ENCODE peak calls at places on chromosomes 1 and 21, in ten cellular contexts. T, K, O, H, N, U, L, A, Q and W are unnamed samples.

GRCh38 chr1:232538224-232538942 is 91.5 kb downstream of the SIPA1L2 start:
- DNase-seq in T (no peak), K (peak; percentile 75), O (no peak), H (peak; percentile 49), N (peak; percentile 91), U (peak; percentile 25), L (peak; percentile 74), A (no peak), Q (no peak), W (peak; percentile 41)

GRCh38 chr21:29302340-29302991 is 3.7 kb downstream of the BACH1 start:
- DNase-seq in T (no peak), K (no peak), O (no peak), H (no peak), N (peak; percentile 35), U (peak; percentile 30), L (no peak), A (no peak), Q (no peak), W (no peak)

GRCh38 chr1:55310517-55310927 is 95.4 kb upstream of the USP24 start:
- DNase-seq in T (peak; percentile 70), K (peak; percentile 99), O (no peak), H (peak; percentile 97), N (peak; percentile 96), U (peak; percentile 51), L (no peak), A (peak; percentile 37), Q (peak; percentile 96), W (peak; percentile 95)

GRCh38 chr1:113247805-113248204 is 142.5 kb upstream of the MAGI3 start:
- DNase-seq in T (no peak), K (no peak), O (no peak), H (no peak), N (no peak), U (no peak), L (no peak), A (no peak), Q (no peak), W (no peak)

GRCh38 chr1:77539510-77540142 is 142.8 kb downstream of the ZZZ3 start:
- DNase-seq in T (peak; percentile 81), K (peak; percentile 70), O (no peak), H (peak; percentile 85), N (peak; percentile 94), U (no peak), L (no peak), A (no peak), Q (peak; percentile 49), W (peak; percentile 42)

GRCh38 chr1:26358411-26359384 is 4.8 kb upstream of the CRYBG2 start:
- DNase-seq in T (no peak), K (no peak), O (no peak), H (no peak), N (peak; percentile 77), U (peak; percentile 88), L (peak; percentile 60), A (peak; percentile 62), Q (no peak), W (peak; percentile 42)

GRCh38 chr1:73366734-73367413 is 831.1 kb downstream of the LRRIQ3 start:
- DNase-seq in T (no peak), K (no peak), O (no peak), H (no peak), N (no peak), U (no peak), L (no peak), A (no peak), Q (no peak), W (no peak)

GRCh38 chr1:107844009-107844408 is 121.0 kb downstream of the VAV3 start:
- DNase-seq in T (no peak), K (no peak), O (no peak), H (no peak), N (no peak), U (no peak), L (no peak), A (no peak), Q (no peak), W (no peak)

DNA sequence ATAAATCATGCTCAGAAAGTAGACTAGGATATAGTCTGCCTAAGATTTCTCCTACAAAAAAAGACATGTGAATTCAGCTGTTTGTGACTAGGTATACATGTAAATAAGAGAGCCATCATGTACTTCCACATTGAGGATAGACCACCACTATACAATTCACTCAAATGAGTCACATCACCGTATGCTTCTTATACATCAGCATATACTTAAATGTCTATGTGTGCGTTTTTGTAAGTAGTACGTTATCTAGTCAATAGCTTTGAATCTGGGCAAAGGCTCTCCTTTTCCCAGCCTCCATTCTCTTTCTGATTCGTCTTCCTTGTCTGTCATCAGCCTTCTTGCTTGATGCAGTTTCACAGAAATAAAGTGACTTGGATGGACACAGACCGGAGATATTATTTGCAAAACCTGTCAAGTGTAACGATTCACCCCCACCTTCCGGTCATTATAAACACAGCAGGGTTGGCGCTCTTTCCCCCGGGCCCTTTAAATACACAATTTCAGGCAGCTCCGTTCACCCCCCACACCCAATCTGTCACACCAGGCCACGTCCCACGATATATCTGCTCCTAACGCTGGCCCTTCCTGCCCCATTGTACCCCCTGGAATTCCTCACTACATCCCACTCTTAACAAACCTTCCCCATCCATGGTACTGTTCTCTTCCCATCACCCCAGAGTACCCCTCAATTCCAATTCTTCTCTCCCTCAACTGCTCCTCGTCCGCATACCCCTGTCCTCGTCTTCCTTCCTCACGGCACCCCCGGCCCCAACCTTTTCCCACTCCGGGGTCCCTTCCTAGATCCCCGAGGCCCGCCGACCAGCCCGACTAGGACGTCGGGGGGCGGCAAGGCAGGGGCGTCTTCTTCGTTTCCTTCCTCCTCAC is 636 bp downstream of the VAMP4 start:
- DNase-seq in T (no peak), K (peak; percentile 11), O (peak; percentile 60), H (peak; percentile 44), N (peak; percentile 82), U (peak; percentile 65), L (no peak), A (peak; percentile 44), Q (no peak), W (peak; percentile 37)
- TF ChIP-seq CTCF in T (no peak), K (peak; percentile 30), O (peak; percentile 25), H (peak; percentile 14), N (no peak), U (peak; percentile 36), L (peak; percentile 34), A (peak; percentile 26), Q (peak; percentile 2), W (no peak)

GRCh38 chr1:68293122-68293521 is 60.8 kb upstream of the WLS start:
- DNase-seq in T (no peak), K (no peak), O (no peak), H (peak; percentile 47), N (no peak), U (no peak), L (peak; percentile 34), A (no peak), Q (no peak), W (no peak)

GRCh38 chr1:68291763-68292384 is 59.6 kb upstream of the WLS start:
- DNase-seq in T (no peak), K (peak; percentile 61), O (no peak), H (peak; percentile 60), N (no peak), U (no peak), L (no peak), A (no peak), Q (no peak), W (no peak)

GRCh38 chr1:68293609-68294353 is 61.5 kb upstream of the WLS start:
- DNase-seq in T (no peak), K (peak; percentile 56), O (no peak), H (peak; percentile 69), N (no peak), U (peak; percentile 42), L (peak; percentile 77), A (no peak), Q (no peak), W (no peak)

DNA sequence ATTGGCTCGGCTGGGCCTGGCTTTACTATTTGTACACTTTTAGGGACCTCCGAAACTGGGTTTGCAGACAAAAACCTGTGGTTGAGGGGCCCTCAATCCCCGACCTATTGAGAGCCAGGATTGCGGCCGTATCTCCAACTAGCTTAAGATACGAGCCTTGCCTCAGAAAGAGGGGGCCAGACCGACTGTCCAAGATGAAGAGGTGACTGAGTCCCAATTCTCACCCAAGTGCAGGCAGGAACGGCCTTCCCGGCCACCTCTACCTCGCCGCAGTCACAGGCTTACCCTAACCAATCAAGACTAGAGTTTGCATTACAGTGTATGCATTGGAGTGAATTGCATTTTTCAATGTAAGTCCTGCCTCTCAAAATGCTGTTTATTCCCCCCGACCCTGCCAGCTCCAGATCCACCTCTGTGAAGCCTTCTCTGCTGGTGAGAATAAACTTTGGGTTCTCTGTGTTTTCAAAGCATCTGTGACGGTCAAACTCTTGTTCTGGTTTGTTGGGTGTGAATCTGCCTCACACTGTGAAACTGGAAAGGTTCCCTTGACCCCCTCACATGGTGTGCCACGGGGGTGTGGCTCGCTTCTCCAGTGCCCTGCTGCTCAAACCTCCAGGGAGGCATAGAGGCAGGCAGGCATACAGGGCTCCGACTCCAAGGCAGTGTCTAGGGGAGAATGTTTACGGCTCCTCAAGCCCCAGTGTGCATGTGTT is 62.2 kb upstream of the WLS start:
- DNase-seq in T (no peak), K (no peak), O (no peak), H (no peak), N (no peak), U (no peak), L (no peak), A (no peak), Q (no peak), W (no peak)
- H3K27ac ChIP-seq in T (no peak overlapping the region), K (no peak overlapping the region), O (no peak overlapping the region), H (peak overlapping the region; percentile 97), N (no peak overlapping the region), U (no peak overlapping the region), L (no peak overlapping the region), A (no peak overlapping the region), Q (peak overlapping the region; percentile 11), W (no peak overlapping the region)

DNA sequence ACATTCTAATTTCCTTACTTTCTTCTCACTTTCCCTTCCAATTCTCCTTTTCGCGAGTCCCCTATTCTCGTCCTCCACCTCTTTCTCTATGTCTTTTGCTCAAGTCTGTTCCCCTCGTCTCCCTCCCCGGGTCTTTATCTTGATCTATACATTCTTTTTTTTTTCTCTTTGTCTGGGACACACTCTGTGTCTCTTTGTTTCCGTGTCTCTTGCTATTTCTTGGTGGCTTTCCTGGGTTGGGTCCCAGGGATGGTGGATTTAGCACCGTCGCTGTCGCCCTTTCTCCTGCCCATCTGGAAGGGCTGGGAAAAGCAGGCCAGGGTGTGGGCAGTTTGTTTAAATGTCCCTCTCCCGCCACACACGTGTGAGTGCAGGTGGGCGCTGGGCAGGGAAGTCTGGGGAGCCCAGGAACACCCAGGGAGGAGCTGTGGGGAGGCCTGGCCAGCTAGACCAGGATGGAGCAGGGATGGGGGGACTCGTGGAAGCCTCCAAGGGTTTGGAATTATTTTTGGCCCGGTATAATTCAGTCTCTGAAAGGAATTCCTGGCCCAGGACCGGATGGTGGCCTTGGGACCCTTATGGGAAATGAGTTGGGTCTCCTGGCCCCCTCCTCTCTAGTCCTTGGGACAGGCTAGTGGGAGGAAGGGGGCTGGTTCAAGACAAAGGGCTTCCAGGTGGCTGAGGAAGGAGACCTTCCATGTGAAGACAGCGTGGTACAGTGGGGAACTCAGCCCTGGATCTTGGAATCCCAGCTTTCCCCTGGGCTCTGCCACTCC is 9.5 kb upstream of the ID3 start:
- DNase-seq in T (no peak), K (no peak), O (no peak), H (no peak), N (no peak), U (no peak), L (peak; percentile 38), A (no peak), Q (no peak), W (no peak)
- TF ChIP-seq CTCF in T (no peak), K (no peak), O (no peak), H (no peak), N (no peak), U (no peak), L (no peak), A (no peak), Q (no peak), W (no peak)

DNA sequence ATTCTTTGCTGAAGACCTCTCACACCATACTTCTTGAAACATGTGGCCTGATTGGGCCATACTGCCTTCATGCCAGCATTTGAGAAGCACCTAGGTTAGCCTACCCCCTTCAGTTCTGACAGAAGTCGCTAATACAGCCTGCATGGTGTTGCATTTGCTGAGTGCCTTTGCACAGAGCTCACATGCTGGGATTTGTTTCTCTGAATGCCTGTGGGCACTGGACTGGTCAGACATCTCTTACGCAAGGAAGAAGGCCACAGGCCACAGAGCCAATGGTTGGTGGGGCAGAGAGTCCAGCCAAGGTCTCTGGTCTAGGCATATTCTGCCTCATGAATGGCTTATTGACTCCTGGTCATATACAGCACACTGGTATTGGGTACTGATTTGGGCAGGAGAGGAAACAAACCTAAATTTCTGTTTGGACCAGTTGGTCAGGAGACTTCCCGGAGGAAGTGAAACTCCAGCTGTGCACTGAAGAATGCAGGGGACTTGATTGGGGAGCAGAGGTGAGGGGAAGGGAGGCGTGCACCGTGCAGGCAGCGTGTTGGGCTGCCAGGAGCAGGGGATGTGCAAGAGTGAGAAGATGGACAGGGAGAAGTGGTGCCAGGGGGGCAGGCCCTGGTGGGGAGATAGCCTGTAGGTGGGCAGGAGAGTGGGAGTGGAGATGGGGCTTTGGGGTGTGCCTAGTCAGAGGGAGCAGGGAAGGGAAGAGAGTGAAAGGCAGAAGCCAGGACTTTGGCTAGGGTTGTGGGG is 18.1 kb downstream of the URB2 start:
- DNase-seq in T (no peak), K (no peak), O (no peak), H (peak; percentile 23), N (no peak), U (no peak), L (no peak), A (no peak), Q (no peak), W (no peak)
- H3K27ac ChIP-seq in T (no peak overlapping the region), K (no peak overlapping the region), O (no peak overlapping the region), H (no peak overlapping the region), N (no peak overlapping the region), U (no peak overlapping the region), L (no peak overlapping the region), A (no peak overlapping the region), Q (no peak overlapping the region), W (peak overlapping the region; percentile 6)